ENCODE peak calls at places on chromosomes 11 and 22, in six cellular contexts. R is activated T-cell treated with anti-CD3 and anti-CD28 coated beads, Interleukin-2, amount 50 U/mL, for 24 hours; E is CD8-positive, alpha-beta T cell; A is effector memory CD4-positive, alpha-beta T cell; F is activated CD4-positive, alpha-beta T cell treated with anti-CD3 and anti-CD28 coated beads for 24 hours; X is HFFc6. Z is an unnamed sample.
A peak's percentile ranks its signal among the peaks of the same experiment; 100 is the strongest.

GRCh38 chr11:95306816-95307215 is 75.8 kb upstream of the SESN3 start:
- DNase-seq in R (no peak), E (no peak), A (no peak), F (no peak), X (no peak), Z (no peak)

GRCh38 chr11:9656864-9657263 is 7.0 kb upstream of the SWAP70 start:
- DNase-seq in R (no peak), E (no peak), A (no peak), F (no peak), X (no peak), Z (no peak)

GRCh38 chr11:110490886-110491285 is 61.1 kb downstream of the FDX1 start:
- DNase-seq in R (no peak), E (no peak), A (no peak), F (no peak), X (peak; percentile 38), Z (no peak)

GRCh38 chr11:62472063-62472884 is 53.4 kb downstream of the SCGB1A1 start:
- DNase-seq in R (no peak), E (no peak), A (no peak), F (no peak), X (peak; percentile 26), Z (no peak)

GRCh38 chr22:22410121-22410520 is 98.4 kb downstream of the ZNF280B start:
- DNase-seq in R (no peak), E (no peak), A (no peak), F (no peak), X (no peak), Z (peak; percentile 80)

GRCh38 chr11:119709638-119710346 is 19.2 kb downstream of the NECTIN1 start:
- DNase-seq in R (no peak), E (no peak), A (no peak), F (no peak), X (no peak), Z (no peak)

GRCh38 chr11:9756461-9756860 is 92.6 kb downstream of the SWAP70 start:
- DNase-seq in R (no peak), E (no peak), A (no peak), F (no peak), X (no peak), Z (no peak)

GRCh38 chr11:1770061-1770460 is 6.3 kb upstream of the CTSD start:
- DNase-seq in R (peak; percentile 22), E (no peak), A (no peak), F (no peak), X (no peak), Z (peak; percentile 42)

GRCh38 chr11:46743693-46744339 is 24.8 kb downstream of the F2 start:
- DNase-seq in R (no peak), E (no peak), A (no peak), F (no peak), X (no peak), Z (no peak)

GRCh38 chr11:67437082-67437821 is at the start of gene PTPRCAP:
- DNase-seq in R (peak; percentile 85), E (peak; percentile 85), A (peak; percentile 71), F (peak; percentile 55), X (no peak), Z (peak; percentile 93)

GRCh38 chr11:4947505-4947904 is at the start of gene OR51A4:
- DNase-seq in R (no peak), E (no peak), A (no peak), F (no peak), X (no peak), Z (no peak)

GRCh38 chr11:115745545-115746265 is 241.5 kb upstream of the CADM1 start:
- DNase-seq in R (no peak), E (no peak), A (no peak), F (no peak), X (no peak), Z (no peak)

GRCh38 chr22:27504360-27504759 is 297.2 kb downstream of the MN1 start:
- DNase-seq in R (no peak), E (no peak), A (no peak), F (no peak), X (no peak), Z (no peak)

GRCh38 chr11:122715883-122716282 is 60.4 kb downstream of the UBASH3B start:
- DNase-seq in R (no peak), E (no peak), A (no peak), F (no peak), X (no peak), Z (no peak)

GRCh38 chr22:49966041-49966715 is 5.6 kb downstream of the PIM3 start:
- DNase-seq in R (no peak), E (no peak), A (no peak), F (no peak), X (no peak), Z (no peak)

GRCh38 chr11:128047026-128047425 is 540.3 kb downstream of the ETS1 start:
- DNase-seq in R (no peak), E (no peak), A (no peak), F (no peak), X (no peak), Z (no peak)

GRCh38 chr11:6405039-6405667 is 13.7 kb downstream of the APBB1 start:
- DNase-seq in R (no peak), E (no peak), A (no peak), F (no peak), X (no peak), Z (no peak)